ENCODE peak calls at places on chromosomes 5 and 9, in eight cellular contexts. O is choroid plexus epithelial cell, C is T-cell, P is C1 segment of cervical spinal cord, B is ureter, X is amygdala, N is NCI-H2081, K is iris pigment epithelial cell. L is an unnamed sample.

GRCh38 chr5:176647870-176648466 is 684 bp downstream of the TSPAN17 start:
- DNase-seq in B (peak), O (peak), X (peak), K (peak), P (no peak), C (no peak), N (no peak), L (no peak)

GRCh38 chr5:127428748-127429147 is 88.7 kb upstream of the PRRC1 start:
- DNase-seq in C (no peak), P (no peak), B (no peak), O (no peak), X (peak), N (no peak), K (no peak), L (no peak)

GRCh38 chr5:103119067-103119764 is 722 bp downstream of the GIN1 start:
- DNase-seq in N (no peak), K (no peak), B (no peak), O (peak), P (no peak), C (no peak), X (no peak), L (no peak)

GRCh38 chr5:57841671-57842375 is 359.2 kb upstream of the ACTBL2 start:
- DNase-seq in N (no peak), C (no peak), O (peak), P (no peak), B (no peak), K (peak), X (no peak), L (peak)

GRCh38 chr9:116337015-116337414 is 183.4 kb downstream of the PAPPA start:
- DNase-seq in K (peak), N (no peak), C (no peak), B (no peak), X (no peak), P (no peak), O (peak), L (no peak)

GRCh38 chr9:13529321-13530104 is 250.0 kb upstream of the MPDZ start:
- DNase-seq in O (no peak), X (no peak), C (no peak), B (no peak), N (no peak), K (no peak), P (no peak), L (no peak)

GRCh38 chr5:575636-576035 is 36.5 kb upstream of the CEP72 start:
- DNase-seq in C (no peak), X (no peak), O (no peak), K (no peak), P (no peak), B (peak), N (no peak), L (no peak)

GRCh38 chr5:32543291-32543690 is 42.1 kb upstream of the SUB1 start:
- DNase-seq in X (no peak), P (no peak), O (no peak), K (no peak), B (no peak), C (no peak), N (no peak), L (no peak)

GRCh38 chr5:38265546-38266179 is 7.3 kb downstream of the EGFLAM start:
- DNase-seq in B (peak), X (peak), P (peak), C (peak), K (peak), N (peak), O (peak), L (peak)

GRCh38 chr9:14314424-14314928 is 535 bp upstream of the NFIB start:
- DNase-seq in C (no peak), O (peak), X (peak), K (peak), B (peak), P (no peak), N (peak), L (no peak)

GRCh38 chr5:133977161-133977787 is 8.8 kb upstream of the C5orf15 start:
- DNase-seq in N (no peak), K (no peak), X (no peak), P (no peak), B (no peak), C (no peak), O (no peak), L (no peak)

GRCh38 chr9:37999501-38000189 is 69.4 kb downstream of the SHB start:
- DNase-seq in O (peak), K (peak), X (peak), P (peak), N (no peak), B (no peak), C (no peak), L (no peak)

GRCh38 chr5:96741911-96742310 is 65.8 kb downstream of the ERAP1 start:
- DNase-seq in N (no peak), C (no peak), X (no peak), B (no peak), P (no peak), K (no peak), O (no peak), L (no peak)

L was measured in HFF-Myc.